ENCODE peak calls at places on chromosome 7, in five cellular contexts. S is cardiac muscle cell, A is A673, C is Peyer's patch, O is esophagus squamous epithelium. W is an unnamed sample.

GRCh38 chr7:46902463-46902862 is 679.4 kb downstream of the TNS3 start:
- DNase-seq in A (no peak), O (no peak), C (no peak), S (no peak), W (no peak)

GRCh38 chr7:152674860-152675760 is 831 bp downstream of the XRCC2 start:
- DNase-seq in S (peak; percentile 31), O (no peak), A (peak; percentile 74), C (no peak), W (no peak)

GRCh38 chr7:39624202-39624807 is 933 bp downstream of the RALA start:
- DNase-seq in C (no peak), A (no peak), S (no peak), O (no peak), W (peak; percentile 45)

GRCh38 chr7:147081117-147081516 is 964.5 kb downstream of the CNTNAP2 start:
- DNase-seq in A (no peak), O (no peak), S (no peak), C (no peak), W (no peak)

GRCh38 chr7:79287976-79288375 is 165.5 kb downstream of the MAGI2 start:
- DNase-seq in A (no peak), C (no peak), O (no peak), S (no peak), W (no peak)

GRCh38 chr7:1664711-1665591 is 5.1 kb upstream of the ELFN1 start:
- DNase-seq in C (peak; percentile 23), A (peak; percentile 76), S (peak; percentile 90), O (no peak), W (peak; percentile 56)

GRCh38 chr7:129375221-129375938 is 58.9 kb upstream of the STRIP2 start:
- DNase-seq in C (no peak), A (no peak), O (no peak), S (no peak), W (no peak)

GRCh38 chr7:40419832-40420231 is 285.0 kb downstream of the SUGCT start:
- DNase-seq in C (no peak), O (no peak), S (peak; percentile 37), A (no peak), W (no peak)

GRCh38 chr7:14336256-14336655 is 346.8 kb upstream of the ETV1 start:
- DNase-seq in A (no peak), S (no peak), O (no peak), C (no peak), W (no peak)

GRCh38 chr7:93055543-93056107 is 62.2 kb downstream of the SAMD9 start:
- DNase-seq in S (peak; percentile 57), A (peak; percentile 62), O (no peak), C (no peak), W (peak; percentile 42)

GRCh38 chr7:149654588-149654987 is 118.8 kb downstream of the ZNF467 start:
- DNase-seq in O (no peak), A (no peak), S (no peak), C (no peak), W (no peak)

GRCh38 chr7:55438765-55439525 is 73.8 kb downstream of the LANCL2 start:
- DNase-seq in C (no peak), O (no peak), S (no peak), A (no peak), W (no peak)

GRCh38 chr7:70645876-70646336 is 486.0 kb upstream of the GALNT17 start:
- DNase-seq in O (no peak), A (no peak), S (no peak), C (no peak), W (no peak)

GRCh38 chr7:23471090-23471859 is 984 bp upstream of the IGF2BP3 start:
- DNase-seq in S (peak; percentile 95), C (no peak), O (no peak), A (peak; percentile 96), W (peak; percentile 25)

GRCh38 chr7:33716581-33717477 is 188.5 kb upstream of the BMPER start:
- DNase-seq in A (peak; percentile 61), C (no peak), O (no peak), S (peak; percentile 71), W (no peak)

GRCh38 chr7:40493609-40494041 is 358.8 kb downstream of the SUGCT start:
- DNase-seq in S (no peak), A (no peak), O (no peak), C (no peak), W (no peak)

GRCh38 chr7:18754766-18755165 is 259.2 kb downstream of the HDAC9 start:
- DNase-seq in O (no peak), S (no peak), A (peak; percentile 10), C (no peak), W (no peak)

GRCh38 chr7:111363099-111363498 is 199.2 kb downstream of the IMMP2L start:
- DNase-seq in O (no peak), C (no peak), A (no peak), S (no peak), W (no peak)

GRCh38 chr7:152574892-152575511 is 100.9 kb downstream of the XRCC2 start:
- DNase-seq in A (no peak), O (no peak), S (no peak), C (no peak), W (no peak)

GRCh38 chr7:92404170-92404614 is 43.1 kb upstream of the GATAD1 start:
- DNase-seq in O (no peak), A (no peak), C (no peak), S (no peak), W (no peak)

GRCh38 chr7:24670782-24671181 is 86.5 kb downstream of the GSDME start:
- DNase-seq in C (no peak), S (no peak), A (no peak), O (no peak), W (no peak)

GRCh38 chr7:72334733-72335132 is 77.4 kb downstream of the CALN1 start:
- DNase-seq in A (no peak), O (no peak), C (no peak), S (no peak), W (no peak)

GRCh38 chr7:72336887-72337821 is 75.0 kb downstream of the CALN1 start:
- DNase-seq in A (no peak), S (peak; percentile 13), O (no peak), C (no peak), W (no peak)

GRCh38 chr7:72335561-72336381 is 76.4 kb downstream of the CALN1 start:
- DNase-seq in C (no peak), A (no peak), O (no peak), S (peak; percentile 22), W (no peak)

GRCh38 chr7:72336382-72336886 is 75.7 kb downstream of the CALN1 start:
- DNase-seq in A (no peak), O (no peak), C (no peak), S (peak; percentile 19), W (no peak)

DNA sequence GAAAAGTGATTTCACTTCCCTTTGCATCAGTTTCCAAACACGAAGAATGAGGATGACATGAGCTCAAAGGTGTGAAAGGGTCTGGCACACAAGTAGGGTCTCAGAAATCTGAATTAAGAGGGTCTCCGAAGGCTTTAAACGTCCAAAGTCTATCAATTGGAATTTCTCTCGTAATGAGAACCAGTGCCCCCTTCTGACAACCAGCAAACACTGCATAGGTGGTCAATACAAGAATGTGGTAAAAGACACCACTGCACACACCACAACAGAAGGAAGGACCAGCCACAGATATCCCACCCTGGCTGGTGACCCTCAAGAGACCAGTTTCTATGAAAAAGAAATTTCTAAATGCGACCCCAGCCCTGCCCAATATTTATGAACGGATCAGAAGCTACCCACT is 78.1 kb downstream of the CALN1 start:
- DNase-seq in S (no peak), A (no peak), C (no peak), O (no peak), W (no peak)
- H3K27me3 ChIP-seq in S (peaks cover 46% of the 10 kb centered on the region), A (peaks cover 20% of the 10 kb centered on the region), C (no peaks in the 10 kb centered on the region), O (peaks cover 8% of the 10 kb centered on the region), W (no peaks in the 10 kb centered on the region)

DNA sequence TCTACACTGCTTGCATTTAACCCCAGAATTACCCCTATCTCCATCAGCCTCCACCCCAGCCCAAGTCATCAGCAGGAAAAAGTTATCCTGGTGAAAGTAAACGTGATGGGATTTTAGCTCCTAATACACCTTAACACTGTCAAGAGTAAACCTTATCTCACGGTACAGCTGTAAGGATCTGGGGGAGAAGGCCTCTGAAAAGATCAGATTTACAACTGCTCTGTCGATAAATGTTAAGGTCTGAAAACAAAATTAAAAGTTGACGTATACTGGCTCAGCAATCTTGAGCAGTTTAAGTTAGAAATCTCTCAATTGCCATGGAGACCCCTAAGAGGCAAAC is 6.2 kb downstream of the SKAP2 start:
- DNase-seq in S (no peak), O (no peak), A (no peak), C (no peak), W (no peak)
- H3K4me3 ChIP-seq in S (no peak overlapping the region), O (peak overlapping the region; percentile 55), A (no peak overlapping the region), C (peak overlapping the region; percentile 50), W (no peak overlapping the region)

GRCh38 chr7:97685952-97686351 is 45.9 kb upstream of the TAC1 start:
- DNase-seq in A (no peak), C (no peak), O (no peak), S (no peak), W (no peak)

GRCh38 chr7:97680622-97681021 is 51.3 kb upstream of the TAC1 start:
- DNase-seq in A (no peak), C (no peak), O (no peak), S (no peak), W (no peak)
- H3K27ac ChIP-seq in A (no peak overlapping the region), C (no peak overlapping the region), O (no peak overlapping the region), S (no peak overlapping the region), W (no peak overlapping the region)

GRCh38 chr7:50555594-50556140 is 9.5 kb downstream of the DDC start:
- DNase-seq in C (no peak), O (no peak), S (no peak), A (no peak), W (no peak)

GRCh38 chr7:50560865-50561351 is 4.3 kb downstream of the DDC start:
- DNase-seq in A (no peak), O (no peak), S (no peak), C (no peak), W (no peak)

GRCh38 chr7:50557114-50557513 is 8.1 kb downstream of the DDC start:
- DNase-seq in O (no peak), A (no peak), S (no peak), C (no peak), W (no peak)

GRCh38 chr7:50556247-50556976 is 8.8 kb downstream of the DDC start:
- DNase-seq in O (no peak), S (peak; percentile 13), A (no peak), C (no peak), W (no peak)

GRCh38 chr7:50558380-50559051 is 6.7 kb downstream of the DDC start:
- DNase-seq in S (no peak), A (no peak), O (no peak), C (no peak), W (no peak)
- H3K27me3 ChIP-seq in S (no peaks in the 10 kb centered on the region), A (no peaks in the 10 kb centered on the region), O (no peaks in the 10 kb centered on the region), C (no peaks in the 10 kb centered on the region), W (no peaks in the 10 kb centered on the region)

W was measured in naive thymus-derived CD4-positive, alpha-beta T cell.